ENCODE peak calls at places on chromosomes 1 and 21, in five cellular contexts. U is CD4-positive, alpha-beta T cell; I is Ammon's horn; Y is heart right ventricle; K is keratinocyte. T is an unnamed sample.

GRCh38 chr1:193763313-193763712 is 576.9 kb upstream of the B3GALT2 start:
- DNase-seq in U (no peak), I (no peak), K (no peak), Y (no peak), T (no peak)

GRCh38 chr1:51061231-51061943 is 40.6 kb upstream of the C1orf185 start:
- DNase-seq in U (no peak), K (no peak), Y (no peak), I (no peak), T (no peak)

GRCh38 chr1:244954358-244954757 is 90.0 kb upstream of the HNRNPU start:
- DNase-seq in K (no peak), Y (no peak), I (no peak), U (no peak), T (no peak)

GRCh38 chr1:56301791-56302190 is 277.6 kb downstream of the PLPP3 start:
- DNase-seq in U (no peak), I (no peak), Y (no peak), K (no peak), T (no peak)

GRCh38 chr1:183487686-183488442 is 15.6 kb downstream of the SMG7 start:
- DNase-seq in Y (no peak), K (no peak), I (no peak), U (no peak), T (no peak)

GRCh38 chr1:98374098-98374497 is 287.4 kb upstream of the SNX7 start:
- DNase-seq in U (no peak), K (no peak), Y (no peak), I (no peak), T (no peak)

GRCh38 chr1:162177126-162177525 is 107.6 kb downstream of the NOS1AP start:
- DNase-seq in U (no peak), K (no peak), I (no peak), Y (no peak), T (no peak)

GRCh38 chr1:214764502-214764901 is 161.5 kb downstream of the CENPF start:
- DNase-seq in Y (no peak), K (no peak), U (no peak), I (no peak), T (no peak)

GRCh38 chr1:46804926-46805325 is 6.1 kb downstream of the CYP4B1 start:
- DNase-seq in U (no peak), K (no peak), Y (no peak), I (no peak), T (no peak)

GRCh38 chr1:222034790-222035189 is 292.9 kb upstream of the DUSP10 start:
- DNase-seq in I (peak; percentile 40), Y (no peak), K (no peak), U (no peak), T (no peak)

GRCh38 chr21:34841154-34841553 is 172.4 kb downstream of the CLIC6 start:
- DNase-seq in U (no peak), K (no peak), I (no peak), Y (no peak), T (no peak)

GRCh38 chr1:162456324-162456723 is 41.3 kb upstream of the UHMK1 start:
- DNase-seq in Y (no peak), K (no peak), U (no peak), I (no peak), T (no peak)

GRCh38 chr1:167492509-167492910 is 25.8 kb downstream of the CD247 start:
- DNase-seq in U (no peak), K (no peak), Y (no peak), I (no peak), T (no peak)

GRCh38 chr1:56578963-56579875 is at the start of gene PLPP3:
- DNase-seq in K (no peak), U (no peak), I (peak; percentile 92), Y (peak; percentile 89), T (peak; percentile 86)

GRCh38 chr1:231517076-231517475 is 11.4 kb upstream of the TSNAX start:
- DNase-seq in K (no peak), I (no peak), Y (no peak), U (no peak), T (no peak)

GRCh38 chr1:53288247-53289049 is 39.4 kb downstream of the LRP8 start:
- DNase-seq in Y (no peak), U (no peak), K (no peak), I (no peak), T (no peak)

GRCh38 chr1:227915564-227916553 is 31.9 kb downstream of the WNT9A start:
- DNase-seq in I (no peak), Y (no peak), U (no peak), K (peak; percentile 73), T (no peak)

GRCh38 chr1:53350853-53351767 is 23.2 kb upstream of the LRP8 start:
- DNase-seq in U (no peak), Y (no peak), I (no peak), K (no peak), T (no peak)

GRCh38 chr1:62109124-62109523 is 85.5 kb upstream of the L1TD1 start:
- DNase-seq in K (no peak), Y (no peak), U (no peak), I (no peak), T (no peak)

GRCh38 chr1:40774266-40774998 is 9.2 kb upstream of the KCNQ4 start:
- DNase-seq in Y (no peak), U (peak; percentile 61), I (peak; percentile 41), K (no peak), T (no peak)

GRCh38 chr1:180424848-180425457 is 77.4 kb downstream of the ACBD6 start:
- DNase-seq in K (no peak), Y (no peak), U (no peak), I (no peak), T (no peak)

GRCh38 chr1:93798301-93798700 is 80.7 kb downstream of the DNTTIP2 start:
- DNase-seq in Y (no peak), U (no peak), K (no peak), I (no peak), T (no peak)

GRCh38 chr1:160834945-160835565 is 27.6 kb downstream of the CD244 start:
- DNase-seq in K (no peak), I (no peak), U (no peak), Y (peak; percentile 17), T (no peak)